ENCODE peak calls at places on chromosomes 5 and 9, in ten cellular contexts. One of them, this sample, is unnamed.

GRCh38 chr5:96761618-96762017 is 46.1 kb downstream of the ERAP1 start:
- DNase-seq in T-cell: no peak
- DNase-seq in naive thymus-derived CD4-positive, alpha-beta T cell: no peak
- DNase-seq in germinal center: no peak
- DNase-seq in neuronal stem cell: no peak
- DNase-seq in HTR-8/SVneo: no peak
- DNase-seq in mammary epithelial cell: no peak
- DNase-seq in kidney glomerular epithelial cell: no peak
- DNase-seq in stimulated activated CD8-positive, alpha-beta memory T cell treated with anti-CD3 and anti-CD28 coated beads, Interleukin-15, amount 100 ng/mL, for 1 hour: no peak
- DNase-seq in substantia nigra: no peak
- DNase-seq in this sample: no peak

GRCh38 chr5:107997338-107997979 is 326.7 kb upstream of the EFNA5 start:
- DNase-seq in mammary epithelial cell: no peak
- DNase-seq in kidney glomerular epithelial cell: peak; percentile 36
- DNase-seq in stimulated activated CD8-positive, alpha-beta memory T cell treated with anti-CD3 and anti-CD28 coated beads, Interleukin-15, amount 100 ng/mL, for 1 hour: no peak
- DNase-seq in HTR-8/SVneo: no peak
- DNase-seq in T-cell: no peak
- DNase-seq in neuronal stem cell: no peak
- DNase-seq in germinal center: no peak
- DNase-seq in substantia nigra: no peak
- DNase-seq in naive thymus-derived CD4-positive, alpha-beta T cell: no peak
- DNase-seq in this sample: no peak

GRCh38 chr9:95089257-95089873 is 228.1 kb downstream of the FANCC start:
- DNase-seq in kidney glomerular epithelial cell: no peak
- DNase-seq in naive thymus-derived CD4-positive, alpha-beta T cell: no peak
- DNase-seq in substantia nigra: no peak
- DNase-seq in T-cell: no peak
- DNase-seq in germinal center: no peak
- DNase-seq in stimulated activated CD8-positive, alpha-beta memory T cell treated with anti-CD3 and anti-CD28 coated beads, Interleukin-15, amount 100 ng/mL, for 1 hour: no peak
- DNase-seq in HTR-8/SVneo: no peak
- DNase-seq in neuronal stem cell: no peak
- DNase-seq in mammary epithelial cell: no peak
- DNase-seq in this sample: no peak

GRCh38 chr9:17082343-17082742 is 52.5 kb upstream of the CNTLN start:
- DNase-seq in germinal center: no peak
- DNase-seq in substantia nigra: no peak
- DNase-seq in T-cell: no peak
- DNase-seq in mammary epithelial cell: peak; percentile 5
- DNase-seq in neuronal stem cell: peak; percentile 30
- DNase-seq in stimulated activated CD8-positive, alpha-beta memory T cell treated with anti-CD3 and anti-CD28 coated beads, Interleukin-15, amount 100 ng/mL, for 1 hour: no peak
- DNase-seq in naive thymus-derived CD4-positive, alpha-beta T cell: no peak
- DNase-seq in HTR-8/SVneo: peak; percentile 9
- DNase-seq in kidney glomerular epithelial cell: no peak
- DNase-seq in this sample: no peak

GRCh38 chr5:172958268-172959046 is 767 bp upstream of the RPL26L1 start:
- DNase-seq in germinal center: peak; percentile 90
- DNase-seq in naive thymus-derived CD4-positive, alpha-beta T cell: peak; percentile 57
- DNase-seq in T-cell: peak; percentile 50
- DNase-seq in substantia nigra: peak; percentile 50
- DNase-seq in HTR-8/SVneo: no peak
- DNase-seq in kidney glomerular epithelial cell: no peak
- DNase-seq in stimulated activated CD8-positive, alpha-beta memory T cell treated with anti-CD3 and anti-CD28 coated beads, Interleukin-15, amount 100 ng/mL, for 1 hour: peak; percentile 17
- DNase-seq in neuronal stem cell: peak; percentile 53
- DNase-seq in mammary epithelial cell: peak; percentile 37
- DNase-seq in this sample: peak; percentile 44

GRCh38 chr9:134390537-134390936 is 64.3 kb downstream of the RXRA start:
- DNase-seq in T-cell: peak; percentile 75
- DNase-seq in germinal center: peak; percentile 38
- DNase-seq in substantia nigra: no peak
- DNase-seq in kidney glomerular epithelial cell: no peak
- DNase-seq in neuronal stem cell: no peak
- DNase-seq in naive thymus-derived CD4-positive, alpha-beta T cell: peak; percentile 57
- DNase-seq in HTR-8/SVneo: no peak
- DNase-seq in stimulated activated CD8-positive, alpha-beta memory T cell treated with anti-CD3 and anti-CD28 coated beads, Interleukin-15, amount 100 ng/mL, for 1 hour: no peak
- DNase-seq in mammary epithelial cell: no peak
- DNase-seq in this sample: no peak

GRCh38 chr5:89967806-89968444 is 441.6 kb downstream of the CETN3 start:
- DNase-seq in T-cell: no peak
- DNase-seq in stimulated activated CD8-positive, alpha-beta memory T cell treated with anti-CD3 and anti-CD28 coated beads, Interleukin-15, amount 100 ng/mL, for 1 hour: no peak
- DNase-seq in neuronal stem cell: no peak
- DNase-seq in substantia nigra: no peak
- DNase-seq in kidney glomerular epithelial cell: peak; percentile 16
- DNase-seq in mammary epithelial cell: peak; percentile 16
- DNase-seq in germinal center: no peak
- DNase-seq in naive thymus-derived CD4-positive, alpha-beta T cell: no peak
- DNase-seq in HTR-8/SVneo: no peak
- DNase-seq in this sample: no peak

GRCh38 chr5:173736923-173737412 is 120.5 kb upstream of the BOD1 start:
- DNase-seq in germinal center: no peak
- DNase-seq in T-cell: no peak
- DNase-seq in kidney glomerular epithelial cell: no peak
- DNase-seq in substantia nigra: no peak
- DNase-seq in HTR-8/SVneo: no peak
- DNase-seq in stimulated activated CD8-positive, alpha-beta memory T cell treated with anti-CD3 and anti-CD28 coated beads, Interleukin-15, amount 100 ng/mL, for 1 hour: no peak
- DNase-seq in mammary epithelial cell: no peak
- DNase-seq in naive thymus-derived CD4-positive, alpha-beta T cell: no peak
- DNase-seq in neuronal stem cell: no peak
- DNase-seq in this sample: no peak

GRCh38 chr5:56212127-56212879 is 20.8 kb downstream of the ANKRD55 start:
- DNase-seq in substantia nigra: no peak
- DNase-seq in naive thymus-derived CD4-positive, alpha-beta T cell: no peak
- DNase-seq in neuronal stem cell: no peak
- DNase-seq in kidney glomerular epithelial cell: no peak
- DNase-seq in stimulated activated CD8-positive, alpha-beta memory T cell treated with anti-CD3 and anti-CD28 coated beads, Interleukin-15, amount 100 ng/mL, for 1 hour: no peak
- DNase-seq in T-cell: no peak
- DNase-seq in mammary epithelial cell: no peak
- DNase-seq in HTR-8/SVneo: no peak
- DNase-seq in germinal center: no peak
- DNase-seq in this sample: no peak

GRCh38 chr9:119963798-119964372 is 594.6 kb upstream of the BRINP1 start:
- DNase-seq in neuronal stem cell: peak; percentile 78
- DNase-seq in substantia nigra: no peak
- DNase-seq in kidney glomerular epithelial cell: peak; percentile 95
- DNase-seq in mammary epithelial cell: peak; percentile 74
- DNase-seq in germinal center: no peak
- DNase-seq in HTR-8/SVneo: peak; percentile 65
- DNase-seq in T-cell: no peak
- DNase-seq in stimulated activated CD8-positive, alpha-beta memory T cell treated with anti-CD3 and anti-CD28 coated beads, Interleukin-15, amount 100 ng/mL, for 1 hour: no peak
- DNase-seq in naive thymus-derived CD4-positive, alpha-beta T cell: no peak
- DNase-seq in this sample: peak; percentile 28

GRCh38 chr5:83281658-83282057 is 189.9 kb upstream of the VCAN start:
- DNase-seq in naive thymus-derived CD4-positive, alpha-beta T cell: no peak
- DNase-seq in neuronal stem cell: peak; percentile 9
- DNase-seq in HTR-8/SVneo: no peak
- DNase-seq in substantia nigra: no peak
- DNase-seq in germinal center: no peak
- DNase-seq in T-cell: no peak
- DNase-seq in stimulated activated CD8-positive, alpha-beta memory T cell treated with anti-CD3 and anti-CD28 coated beads, Interleukin-15, amount 100 ng/mL, for 1 hour: no peak
- DNase-seq in mammary epithelial cell: peak; percentile 74
- DNase-seq in kidney glomerular epithelial cell: peak; percentile 93
- DNase-seq in this sample: peak; percentile 33

GRCh38 chr9:90770339-90770738 is 31.3 kb upstream of the SYK start:
- DNase-seq in T-cell: no peak
- DNase-seq in kidney glomerular epithelial cell: no peak
- DNase-seq in germinal center: peak; percentile 24
- DNase-seq in stimulated activated CD8-positive, alpha-beta memory T cell treated with anti-CD3 and anti-CD28 coated beads, Interleukin-15, amount 100 ng/mL, for 1 hour: no peak
- DNase-seq in neuronal stem cell: no peak
- DNase-seq in substantia nigra: no peak
- DNase-seq in HTR-8/SVneo: no peak
- DNase-seq in mammary epithelial cell: no peak
- DNase-seq in naive thymus-derived CD4-positive, alpha-beta T cell: no peak
- DNase-seq in this sample: no peak

GRCh38 chr5:126852104-126852531 is 75.2 kb downstream of the LMNB1 start:
- DNase-seq in T-cell: no peak
- DNase-seq in mammary epithelial cell: no peak
- DNase-seq in naive thymus-derived CD4-positive, alpha-beta T cell: peak; percentile 63
- DNase-seq in germinal center: no peak
- DNase-seq in stimulated activated CD8-positive, alpha-beta memory T cell treated with anti-CD3 and anti-CD28 coated beads, Interleukin-15, amount 100 ng/mL, for 1 hour: no peak
- DNase-seq in kidney glomerular epithelial cell: no peak
- DNase-seq in HTR-8/SVneo: no peak
- DNase-seq in substantia nigra: no peak
- DNase-seq in neuronal stem cell: no peak
- DNase-seq in this sample: no peak

GRCh38 chr5:121915765-121916164 is 46.0 kb upstream of the SRFBP1 start:
- DNase-seq in HTR-8/SVneo: no peak
- DNase-seq in naive thymus-derived CD4-positive, alpha-beta T cell: no peak
- DNase-seq in T-cell: no peak
- DNase-seq in kidney glomerular epithelial cell: no peak
- DNase-seq in neuronal stem cell: no peak
- DNase-seq in stimulated activated CD8-positive, alpha-beta memory T cell treated with anti-CD3 and anti-CD28 coated beads, Interleukin-15, amount 100 ng/mL, for 1 hour: no peak
- DNase-seq in mammary epithelial cell: peak; percentile 0
- DNase-seq in germinal center: no peak
- DNase-seq in substantia nigra: no peak
- DNase-seq in this sample: no peak

GRCh38 chr5:138448481-138449398 is 9.9 kb downstream of the REEP2 start:
- DNase-seq in mammary epithelial cell: no peak
- DNase-seq in germinal center: no peak
- DNase-seq in T-cell: no peak
- DNase-seq in substantia nigra: no peak
- DNase-seq in HTR-8/SVneo: no peak
- DNase-seq in stimulated activated CD8-positive, alpha-beta memory T cell treated with anti-CD3 and anti-CD28 coated beads, Interleukin-15, amount 100 ng/mL, for 1 hour: no peak
- DNase-seq in naive thymus-derived CD4-positive, alpha-beta T cell: no peak
- DNase-seq in neuronal stem cell: no peak
- DNase-seq in kidney glomerular epithelial cell: no peak
- DNase-seq in this sample: no peak

GRCh38 chr9:137021979-137022619 is 5.9 kb downstream of the ABCA2 start:
- DNase-seq in substantia nigra: peak; percentile 97
- DNase-seq in germinal center: peak; percentile 63
- DNase-seq in T-cell: peak; percentile 53
- DNase-seq in mammary epithelial cell: peak; percentile 73
- DNase-seq in naive thymus-derived CD4-positive, alpha-beta T cell: no peak
- DNase-seq in neuronal stem cell: no peak
- DNase-seq in HTR-8/SVneo: peak; percentile 45
- DNase-seq in kidney glomerular epithelial cell: peak; percentile 24
- DNase-seq in stimulated activated CD8-positive, alpha-beta memory T cell treated with anti-CD3 and anti-CD28 coated beads, Interleukin-15, amount 100 ng/mL, for 1 hour: peak; percentile 40
- DNase-seq in this sample: peak; percentile 79

GRCh38 chr5:14595189-14595588 is 13.6 kb downstream of the OTULINL start:
- DNase-seq in kidney glomerular epithelial cell: no peak
- DNase-seq in stimulated activated CD8-positive, alpha-beta memory T cell treated with anti-CD3 and anti-CD28 coated beads, Interleukin-15, amount 100 ng/mL, for 1 hour: no peak
- DNase-seq in mammary epithelial cell: no peak
- DNase-seq in naive thymus-derived CD4-positive, alpha-beta T cell: peak; percentile 61
- DNase-seq in neuronal stem cell: no peak
- DNase-seq in germinal center: peak; percentile 64
- DNase-seq in substantia nigra: no peak
- DNase-seq in T-cell: peak; percentile 38
- DNase-seq in HTR-8/SVneo: no peak
- DNase-seq in this sample: no peak

This sample was measured in T1000.